ENCODE peak calls at places on chromosomes 5 and 9, in four cellular contexts. E is HEK293T, P is HCT116, Q is hippocampal formation. C is an unnamed sample.

GRCh38 chr9:121773954-121774714 is 122.7 kb downstream of the DAB2IP start:
- DNase-seq in Q (no peak), P (no peak), E (no peak), C (no peak)

GRCh38 chr5:177132504-177133118 is 962 bp upstream of the NSD1 start:
- DNase-seq in E (no peak), Q (no peak), P (no peak), C (peak)

GRCh38 chr9:126915846-126916543 is 1.4 kb downstream of the RALGPS1 start:
- DNase-seq in P (no peak), Q (no peak), E (no peak), C (no peak)

GRCh38 chr5:61313960-61314681 is 17.9 kb upstream of the ZSWIM6 start:
- DNase-seq in Q (no peak), P (no peak), E (no peak), C (no peak)

GRCh38 chr9:86801246-86801645 is 146.1 kb downstream of the GAS1 start:
- DNase-seq in Q (no peak), E (no peak), P (no peak), C (no peak)

GRCh38 chr9:6383551-6384225 is 29.3 kb upstream of the UHRF2 start:
- DNase-seq in E (no peak), Q (no peak), P (no peak), C (no peak)

GRCh38 chr9:21454149-21454548 is 13.9 kb downstream of the IFNA1 start:
- DNase-seq in Q (no peak), P (no peak), E (no peak), C (no peak)

GRCh38 chr5:20276061-20276958 is 288.3 kb upstream of the CDH18 start:
- DNase-seq in Q (no peak), E (no peak), P (no peak), C (no peak)

GRCh38 chr5:60261732-60262131 is 368.2 kb upstream of the PDE4D start:
- DNase-seq in P (no peak), E (no peak), Q (no peak), C (no peak)

GRCh38 chr5:11905209-11905608 is 963 bp upstream of the CTNND2 start:
- DNase-seq in Q (no peak), E (no peak), P (no peak), C (no peak)

GRCh38 chr5:4208996-4209395 is 613.4 kb downstream of the IRX1 start:
- DNase-seq in Q (no peak), P (no peak), E (no peak), C (no peak)

GRCh38 chr9:128298535-128299482 is 22.7 kb downstream of the SWI5 start:
- DNase-seq in P (no peak), Q (no peak), E (no peak), C (no peak)

GRCh38 chr5:71925608-71926091 is 181.6 kb upstream of the MAP1B start:
- DNase-seq in E (no peak), P (no peak), Q (no peak), C (no peak)

GRCh38 chr9:127754099-127754760 is 19.1 kb upstream of the TOR2A start:
- DNase-seq in Q (peak), E (peak), P (no peak), C (no peak)

GRCh38 chr5:120934003-120934402 is 469.9 kb downstream of the PRR16 start:
- DNase-seq in P (no peak), Q (no peak), E (no peak), C (no peak)

GRCh38 chr9:110712955-110713354 is 44.4 kb downstream of the MUSK start:
- DNase-seq in E (no peak), Q (no peak), P (no peak), C (no peak)

GRCh38 chr5:18944771-18945170 is 1043.2 kb downstream of the CDH18 start:
- DNase-seq in P (no peak), Q (no peak), E (no peak), C (no peak)

GRCh38 chr5:68173007-68173406 is 42.5 kb upstream of the PIK3R1 start:
- DNase-seq in Q (no peak), P (no peak), E (no peak), C (no peak)

GRCh38 chr5:124056326-124057160 is 544.6 kb downstream of the CSNK1G3 start:
- DNase-seq in Q (no peak), E (no peak), P (no peak), C (no peak)

GRCh38 chr5:17189381-17190036 is 27.9 kb upstream of the BASP1 start:
- DNase-seq in E (peak), P (peak), Q (peak), C (peak)

GRCh38 chr9:96318921-96319560 is 17.1 kb upstream of the HSD17B3 start:
- DNase-seq in Q (no peak), E (no peak), P (no peak), C (no peak)

GRCh38 chr5:79236364-79236969 is 536 bp downstream of the JMY start:
- DNase-seq in P (no peak), Q (no peak), E (peak), C (no peak)

GRCh38 chr5:41345295-41345694 is 132.0 kb upstream of the C6 start:
- DNase-seq in Q (no peak), E (no peak), P (no peak), C (no peak)

GRCh38 chr9:107929439-107929838 is 439.9 kb upstream of the KLF4 start:
- DNase-seq in P (no peak), E (no peak), Q (no peak), C (no peak)

GRCh38 chr9:126420643-126421564 is 94.3 kb downstream of the MVB12B start:
- DNase-seq in Q (no peak), E (no peak), P (peak), C (no peak)

GRCh38 chr5:151239237-151239861 is 13.6 kb upstream of the GM2A start:
- DNase-seq in E (peak), P (peak), Q (no peak), C (no peak)

GRCh38 chr5:132259061-132259851 is 1.8 kb downstream of the PDLIM4 start:
- DNase-seq in Q (peak), E (no peak), P (no peak), C (peak)

C was measured in putamen.